ENCODE peak calls at places on chromosomes 11 and 22, in nine cellular contexts. Y is dorsolateral prefrontal cortex; I is spleen; W is astrocyte; Q is transverse colon; J is PC-9; G is HCT116; A is AG09309; E is CD4-positive, CD25-positive, alpha-beta regulatory T cell. K is an unnamed sample.

GRCh38 chr11:102666331-102666957 is 39.1 kb downstream of the MMP27 start:
- DNase-seq in G (peak; percentile 37), I (no peak), A (peak; percentile 8), E (peak; percentile 29), Y (no peak), W (peak; percentile 5), J (peak; percentile 22), Q (peak; percentile 18), K (no peak)

GRCh38 chr11:126355324-126355925 is at the start of gene ST3GAL4:
- DNase-seq in E (peak; percentile 46), A (no peak), J (peak; percentile 83), I (peak; percentile 95), Y (peak; percentile 78), Q (peak; percentile 72), W (no peak), G (no peak), K (peak; percentile 38)

GRCh38 chr11:57547854-57548377 is 10.5 kb downstream of the SMTNL1 start:
- DNase-seq in Q (no peak), I (no peak), G (no peak), E (no peak), Y (no peak), A (no peak), W (no peak), J (no peak), K (no peak)

GRCh38 chr22:41699264-41700104 is at the start of gene MEI1:
- DNase-seq in A (no peak), W (peak; percentile 34), Y (peak; percentile 78), G (no peak), Q (peak; percentile 85), J (no peak), E (peak; percentile 86), I (peak; percentile 96), K (peak; percentile 6)

GRCh38 chr11:16750417-16750816 is 12.0 kb downstream of the C11orf58 start:
- DNase-seq in J (no peak), Q (no peak), Y (no peak), W (no peak), E (no peak), I (no peak), G (no peak), A (no peak), K (no peak)

GRCh38 chr22:23058481-23059336 is 11.6 kb upstream of the GNAZ start:
- DNase-seq in Y (no peak), G (no peak), J (no peak), W (no peak), Q (no peak), A (no peak), E (no peak), I (peak; percentile 48), K (no peak)

GRCh38 chr11:77029829-77030228 is 4.4 kb upstream of the B3GNT6 start:
- DNase-seq in Y (no peak), A (no peak), G (no peak), W (no peak), E (no peak), Q (peak; percentile 66), J (peak; percentile 26), I (no peak), K (no peak)

GRCh38 chr11:65606876-65607613 is 7.0 kb downstream of the MAP3K11 start:
- DNase-seq in G (peak; percentile 89), J (no peak), A (peak; percentile 55), E (no peak), Y (peak; percentile 97), Q (peak; percentile 91), I (peak; percentile 90), W (peak; percentile 94), K (peak; percentile 84)

GRCh38 chr11:21866781-21867180 is 326.1 kb upstream of the ANO5 start:
- DNase-seq in G (no peak), I (no peak), J (no peak), W (no peak), A (no peak), E (no peak), Y (no peak), Q (no peak), K (no peak)

GRCh38 chr11:15109602-15110001 is 5.1 kb upstream of the INSC start:
- DNase-seq in I (no peak), Q (no peak), W (no peak), Y (no peak), G (no peak), A (no peak), J (no peak), E (no peak), K (no peak)

GRCh38 chr22:45308624-45309421 is 911 bp upstream of the FAM118A start:
- DNase-seq in E (no peak), A (no peak), I (peak; percentile 87), Y (no peak), G (peak; percentile 23), Q (peak; percentile 42), J (no peak), W (no peak), K (no peak)

GRCh38 chr22:45311033-45311531 is 1.3 kb downstream of the FAM118A start:
- DNase-seq in A (no peak), Y (no peak), J (no peak), Q (no peak), G (no peak), E (no peak), W (no peak), I (no peak), K (no peak)

GRCh38 chr22:45310331-45311032 is 748 bp downstream of the FAM118A start:
- DNase-seq in Y (no peak), G (no peak), A (no peak), J (no peak), I (peak; percentile 89), Q (no peak), E (no peak), W (no peak), K (no peak)

GRCh38 chr22:45312415-45312814 is 2.7 kb downstream of the FAM118A start:
- DNase-seq in Q (no peak), E (no peak), W (no peak), I (no peak), Y (no peak), J (no peak), G (no peak), A (no peak), K (no peak)

DNA sequence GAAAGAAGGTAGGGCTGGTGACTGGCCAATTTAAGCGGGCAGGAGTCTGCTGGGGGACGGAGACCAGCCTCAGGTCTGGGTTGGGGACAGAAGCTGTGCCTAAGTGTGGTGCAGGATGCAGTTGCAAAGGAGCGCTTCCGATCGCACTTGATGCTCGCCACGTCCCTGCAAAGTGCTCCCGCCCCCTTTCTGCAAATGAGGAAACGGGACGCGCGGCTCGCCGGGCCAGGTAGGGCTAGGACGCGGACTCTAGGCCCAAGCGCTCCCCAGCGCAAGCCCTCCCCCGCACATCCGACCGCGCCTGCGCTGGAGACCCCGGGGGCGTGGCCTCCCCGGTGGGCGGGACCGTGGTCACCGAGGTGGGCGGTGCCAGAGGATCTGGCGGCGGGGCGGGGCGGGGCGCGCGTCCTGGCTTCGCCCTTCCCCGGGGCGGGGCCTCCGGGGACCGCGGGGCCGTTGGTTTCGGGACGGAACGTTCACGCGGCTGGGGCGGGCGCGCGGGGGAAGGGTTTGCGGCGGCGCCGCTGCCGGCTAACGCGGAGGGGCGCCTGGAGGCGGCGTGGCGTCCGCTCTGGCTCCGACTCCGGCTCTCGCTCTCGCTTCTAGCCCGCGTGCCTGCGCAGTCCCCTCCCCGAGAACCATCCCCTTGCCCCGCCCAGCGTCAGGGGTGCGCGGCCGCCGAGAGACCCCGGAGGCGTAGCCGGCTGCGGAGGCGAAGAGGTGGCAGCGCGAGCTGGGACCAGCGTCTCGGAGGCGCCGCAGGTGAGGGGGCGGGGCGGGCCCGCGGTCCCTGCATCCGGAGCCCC is at the start of gene FAM118A:
- DNase-seq in A (peak; percentile 38), J (peak; percentile 99), E (peak; percentile 96), Q (peak; percentile 97), Y (peak; percentile 90), G (peak; percentile 73), I (peak; percentile 98), W (peak; percentile 66), K (peak; percentile 64)
- H3K4me3 ChIP-seq in A (peak within 1 kb of the TSS; percentile 95), J (peak within 1 kb of the TSS; percentile 94), E (peak within 1 kb of the TSS; percentile 73), Q (peak within 1 kb of the TSS; percentile 72), Y (peak within 1 kb of the TSS; percentile 92), G (peak within 1 kb of the TSS; percentile 90), I (peak within 1 kb of the TSS; percentile 96), W (peak within 1 kb of the TSS; percentile 77), K (peak within 1 kb of the TSS; percentile 88)

GRCh38 chr11:111605681-111606080 is 3.4 kb downstream of the SIK2 start:
- DNase-seq in J (no peak), W (no peak), G (no peak), Q (no peak), A (no peak), I (no peak), Y (no peak), E (no peak), K (no peak)
- H3K4me3 ChIP-seq in J (peak overlapping the region; percentile 10), W (no peak overlapping the region), G (no peak overlapping the region), Q (no peak overlapping the region), A (no peak overlapping the region), I (no peak overlapping the region), Y (peak overlapping the region; percentile 94), E (no peak overlapping the region), K (no peak overlapping the region)

DNA sequence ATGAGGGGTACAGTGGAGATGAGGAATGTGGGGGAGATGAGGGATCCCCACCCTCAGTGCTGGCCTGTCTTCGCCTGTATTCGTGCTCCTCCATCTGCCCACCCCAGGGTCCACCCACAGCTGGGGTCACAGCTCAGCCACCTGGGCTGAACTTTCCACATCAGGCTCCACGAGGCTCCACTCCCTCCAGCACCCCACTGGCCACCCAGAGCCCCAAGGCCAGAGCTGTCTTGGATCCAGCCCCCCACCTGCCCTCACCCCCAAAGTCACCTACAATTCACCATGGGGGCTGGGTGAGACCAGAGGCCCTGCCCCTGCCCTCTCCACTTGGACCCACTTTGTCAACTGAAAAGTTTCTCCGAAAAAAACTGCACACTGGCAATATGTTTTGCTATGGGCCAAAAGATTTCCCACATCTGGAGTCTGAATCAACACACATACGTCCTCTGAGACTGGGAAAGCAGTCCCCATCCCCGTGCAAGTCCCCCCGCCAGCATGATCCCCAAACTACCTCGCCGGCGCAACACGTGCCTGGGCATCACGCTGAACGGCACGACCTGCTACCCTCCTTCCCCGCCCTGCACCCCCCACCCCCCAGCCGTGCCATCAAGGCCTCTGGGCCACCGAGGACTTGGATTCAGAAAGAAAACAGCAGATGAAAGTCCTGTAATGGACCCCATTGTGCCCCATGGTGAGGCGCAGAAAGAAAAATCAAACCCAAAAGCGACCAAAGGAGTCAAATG is 16.7 kb upstream of the GAL start:
- DNase-seq in E (no peak), G (no peak), W (no peak), Q (no peak), Y (no peak), J (no peak), A (no peak), I (peak; percentile 41), K (no peak)
- H3K4me3 ChIP-seq in E (no peak overlapping the region), G (no peak overlapping the region), W (no peak overlapping the region), Q (no peak overlapping the region), Y (no peak overlapping the region), J (no peak overlapping the region), A (no peak overlapping the region), I (no peak overlapping the region), K (no peak overlapping the region)

DNA sequence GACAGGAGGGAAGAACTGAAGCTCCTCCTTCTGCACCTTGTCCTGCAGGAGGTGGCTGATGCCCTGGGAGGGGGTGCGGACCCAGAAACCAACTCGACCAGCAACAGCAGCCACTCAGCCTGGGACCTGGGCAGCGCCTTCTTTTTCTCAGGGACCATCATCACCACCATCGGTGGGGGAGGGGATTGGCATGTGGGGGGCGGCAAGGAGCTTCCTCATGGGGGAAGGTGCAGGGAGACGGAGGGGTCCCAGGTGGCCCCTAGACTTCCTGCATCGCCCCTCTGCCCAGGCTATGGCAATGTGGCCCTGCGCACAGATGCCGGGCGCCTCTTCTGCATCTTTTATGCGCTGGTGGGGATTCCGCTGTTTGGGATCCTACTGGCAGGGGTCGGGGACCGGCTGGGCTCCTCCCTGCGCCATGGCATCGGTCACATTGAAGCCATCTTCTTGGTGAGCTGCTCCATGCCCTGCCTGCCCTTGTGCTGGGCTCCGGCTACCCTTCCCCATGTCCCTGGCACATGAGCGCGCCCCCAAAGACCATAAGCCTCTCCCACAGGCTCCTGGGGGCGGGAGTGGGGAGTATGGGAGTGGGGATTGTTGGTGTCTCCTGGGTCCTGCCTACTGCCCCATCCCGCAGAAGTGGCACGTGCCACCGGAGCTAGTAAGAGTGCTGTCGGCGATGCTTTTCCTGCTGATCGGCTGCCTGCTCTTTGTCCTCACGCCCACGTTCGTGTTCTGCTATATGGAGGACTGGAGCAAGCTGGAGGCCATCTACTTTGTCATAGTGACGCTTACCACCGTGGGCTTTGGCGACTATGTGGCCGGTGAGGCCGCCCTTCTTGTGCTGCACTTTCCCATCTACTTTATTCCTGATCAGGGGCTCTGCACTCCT is 3.1 kb upstream of the CATSPERZ start:
- DNase-seq in I (no peak), W (no peak), G (no peak), A (no peak), J (no peak), Q (no peak), Y (no peak), E (no peak), K (no peak)
- H3K4me3 ChIP-seq in I (no peak overlapping the region), W (no peak overlapping the region), G (no peak overlapping the region), A (no peak overlapping the region), J (no peak overlapping the region), Q (no peak overlapping the region), Y (no peak overlapping the region), E (no peak overlapping the region), K (no peak overlapping the region)